ENCODE peak calls at places on chromosome 12, in six cellular contexts. N is small intestine; O is RPMI7951; H is neural crest cell; U is uterus; M is activated CD4-positive, alpha-beta T cell treated with anti-CD3 and anti-CD28 coated beads, Interleukin-2, amount 50 U/mL, for 48 hours. Q is an unnamed sample.

GRCh38 chr12:122366685-122367475 is 55.6 kb downstream of the CLIP1 start:
- DNase-seq in N (no peak), O (peak), H (no peak), U (peak), M (peak), Q (peak)

GRCh38 chr12:32535260-32535999 is 136.1 kb downstream of the FGD4 start:
- DNase-seq in H (no peak), U (peak), M (no peak), N (peak), O (peak), Q (peak)

GRCh38 chr12:6603095-6603567 is 4.0 kb downstream of the CHD4 start:
- DNase-seq in U (peak), N (no peak), H (no peak), O (peak), M (peak), Q (peak)

GRCh38 chr12:52514471-52515318 is 5.5 kb downstream of the KRT5 start:
- DNase-seq in N (no peak), M (no peak), H (no peak), O (no peak), U (no peak), Q (no peak)

GRCh38 chr12:112998997-112999767 is 20.9 kb downstream of the OAS2 start:
- DNase-seq in O (no peak), H (no peak), N (no peak), M (no peak), U (no peak), Q (no peak)

GRCh38 chr12:120836119-120836684 is 68.0 kb downstream of the SPPL3 start:
- DNase-seq in U (no peak), N (no peak), M (no peak), H (no peak), O (no peak), Q (no peak)

GRCh38 chr12:9793774-9794395 is 33.2 kb upstream of the CD69 start:
- DNase-seq in N (peak), M (no peak), U (no peak), H (no peak), O (no peak), Q (no peak)

GRCh38 chr12:52452101-52452500 is at the start of gene KRT6B:
- DNase-seq in U (no peak), M (no peak), N (no peak), H (no peak), O (no peak), Q (no peak)

GRCh38 chr12:94174576-94174975 is 26.2 kb downstream of the PLXNC1 start:
- DNase-seq in U (no peak), N (no peak), M (peak), O (no peak), H (no peak), Q (no peak)

GRCh38 chr12:70543444-70543843 is 93.8 kb downstream of the PTPRB start:
- DNase-seq in N (no peak), O (peak), U (no peak), H (no peak), M (no peak), Q (peak)

GRCh38 chr12:19869413-19869812 is 430.1 kb downstream of the AEBP2 start:
- DNase-seq in M (peak), H (no peak), U (no peak), O (no peak), N (no peak), Q (no peak)

GRCh38 chr12:130138478-130138877 is 23.8 kb upstream of the FZD10 start:
- DNase-seq in M (no peak), U (no peak), O (no peak), N (no peak), H (no peak), Q (no peak)

GRCh38 chr12:1670815-1671268 is 20.0 kb upstream of the ADIPOR2 start:
- DNase-seq in U (no peak), N (peak), H (no peak), M (no peak), O (no peak), Q (no peak)

GRCh38 chr12:15863258-15863835 is 18.8 kb upstream of the STRAP start:
- DNase-seq in M (no peak), N (no peak), O (no peak), U (no peak), H (no peak), Q (peak)

GRCh38 chr12:125549836-125550235 is 484.6 kb downstream of the AACS start:
- DNase-seq in H (no peak), O (no peak), U (no peak), N (no peak), M (peak), Q (no peak)

GRCh38 chr12:52280796-52281560 is 6.5 kb downstream of the KRT86 start:
- DNase-seq in U (peak), O (peak), M (no peak), N (no peak), H (no peak), Q (peak)

GRCh38 chr12:107225626-107226025 is 132.3 kb upstream of the CRY1 start:
- DNase-seq in N (no peak), U (no peak), O (peak), H (no peak), M (no peak), Q (peak)